ENCODE peak calls at places on chromosome 2, in nine cellular contexts. U, P, F, L, Q, M, J, K and Z are unnamed samples.

GRCh38 chr2:98829586-98830270 is 98.8 kb upstream of the MGAT4A start:
- DNase-seq in U (no peak), P (no peak), F (no peak), L (no peak), Q (no peak), M (no peak), J (no peak), K (no peak), Z (no peak)

GRCh38 chr2:219099319-219099718 is 38.6 kb upstream of the IHH start:
- DNase-seq in U (no peak), P (peak; percentile 59), F (no peak), L (peak; percentile 14), Q (no peak), M (peak; percentile 39), J (peak; percentile 29), K (no peak), Z (no peak)

GRCh38 chr2:28389399-28390240 is 3.0 kb upstream of the FOSL2 start:
- DNase-seq in U (no peak), P (no peak), F (peak; percentile 77), L (no peak), Q (no peak), M (peak; percentile 45), J (no peak), K (no peak), Z (no peak)

GRCh38 chr2:219381448-219381847 is 6.3 kb downstream of the DNPEP start:
- DNase-seq in U (no peak), P (no peak), F (peak; percentile 43), L (no peak), Q (no peak), M (no peak), J (no peak), K (no peak), Z (no peak)

GRCh38 chr2:143668236-143668635 is 539.0 kb downstream of the ARHGAP15 start:
- DNase-seq in U (no peak), P (no peak), F (no peak), L (no peak), Q (no peak), M (no peak), J (no peak), K (no peak), Z (no peak)

GRCh38 chr2:64819774-64820688 is 166.3 kb upstream of the SERTAD2 start:
- DNase-seq in U (peak; percentile 39), P (no peak), F (no peak), L (no peak), Q (no peak), M (no peak), J (no peak), K (no peak), Z (no peak)

GRCh38 chr2:186129767-186130581 is 356.1 kb upstream of the ZC3H15 start:
- DNase-seq in U (no peak), P (peak; percentile 72), F (no peak), L (no peak), Q (no peak), M (peak; percentile 89), J (peak; percentile 86), K (no peak), Z (peak; percentile 8)

GRCh38 chr2:20016346-20016745 is 3.9 kb upstream of the MATN3 start:
- DNase-seq in U (no peak), P (peak; percentile 32), F (no peak), L (no peak), Q (no peak), M (no peak), J (no peak), K (no peak), Z (no peak)

GRCh38 chr2:60358471-60358870 is 195.0 kb downstream of the BCL11A start:
- DNase-seq in U (no peak), P (no peak), F (no peak), L (no peak), Q (no peak), M (no peak), J (no peak), K (no peak), Z (no peak)

GRCh38 chr2:25265802-25266201 is 75.9 kb downstream of the DNMT3A start:
- DNase-seq in U (peak; percentile 30), P (peak; percentile 23), F (no peak), L (no peak), Q (no peak), M (no peak), J (no peak), K (no peak), Z (no peak)

GRCh38 chr2:144414324-144414845 is 105.5 kb downstream of the ZEB2 start:
- DNase-seq in U (no peak), P (peak; percentile 89), F (no peak), L (peak; percentile 77), Q (peak; percentile 5), M (peak; percentile 92), J (peak; percentile 92), K (no peak), Z (peak; percentile 50)

GRCh38 chr2:8679567-8679826 is 2.4 kb upstream of the ID2 start:
- DNase-seq in U (no peak), P (no peak), F (no peak), L (no peak), Q (no peak), M (no peak), J (no peak), K (no peak), Z (no peak)

GRCh38 chr2:196239622-196240587 is 68.5 kb upstream of the STK17B start:
- DNase-seq in U (peak; percentile 70), P (peak; percentile 92), F (no peak), L (no peak), Q (peak; percentile 76), M (peak; percentile 86), J (peak; percentile 80), K (peak; percentile 44), Z (peak; percentile 29)

GRCh38 chr2:211816739-211817138 is 721.9 kb downstream of the ERBB4 start:
- DNase-seq in U (no peak), P (no peak), F (no peak), L (no peak), Q (no peak), M (no peak), J (no peak), K (no peak), Z (no peak)

GRCh38 chr2:215415218-215415617 is 20.6 kb downstream of the FN1 start:
- DNase-seq in U (no peak), P (no peak), F (no peak), L (no peak), Q (no peak), M (no peak), J (no peak), K (no peak), Z (no peak)

GRCh38 chr2:9950521-9951271 is 797 bp upstream of the GRHL1 start:
- DNase-seq in U (peak; percentile 35), P (peak; percentile 35), F (peak; percentile 72), L (no peak), Q (no peak), M (peak; percentile 18), J (no peak), K (no peak), Z (peak; percentile 56)

GRCh38 chr2:172282944-172283343 is 144.4 kb upstream of the ITGA6 start:
- DNase-seq in U (no peak), P (peak; percentile 69), F (no peak), L (peak; percentile 28), Q (peak; percentile 75), M (peak; percentile 94), J (peak; percentile 93), K (no peak), Z (no peak)

GRCh38 chr2:101486258-101486701 is 11.4 kb upstream of the RFX8 start:
- DNase-seq in U (no peak), P (no peak), F (no peak), L (no peak), Q (no peak), M (no peak), J (no peak), K (no peak), Z (no peak)

GRCh38 chr2:133843091-133843490 is 274.8 kb upstream of the NCKAP5 start:
- DNase-seq in U (no peak), P (no peak), F (no peak), L (no peak), Q (no peak), M (no peak), J (no peak), K (no peak), Z (no peak)

GRCh38 chr2:135909976-135910375 is 33.7 kb upstream of the MCM6 start:
- DNase-seq in U (no peak), P (no peak), F (no peak), L (no peak), Q (no peak), M (peak; percentile 47), J (peak; percentile 35), K (no peak), Z (no peak)

DNA sequence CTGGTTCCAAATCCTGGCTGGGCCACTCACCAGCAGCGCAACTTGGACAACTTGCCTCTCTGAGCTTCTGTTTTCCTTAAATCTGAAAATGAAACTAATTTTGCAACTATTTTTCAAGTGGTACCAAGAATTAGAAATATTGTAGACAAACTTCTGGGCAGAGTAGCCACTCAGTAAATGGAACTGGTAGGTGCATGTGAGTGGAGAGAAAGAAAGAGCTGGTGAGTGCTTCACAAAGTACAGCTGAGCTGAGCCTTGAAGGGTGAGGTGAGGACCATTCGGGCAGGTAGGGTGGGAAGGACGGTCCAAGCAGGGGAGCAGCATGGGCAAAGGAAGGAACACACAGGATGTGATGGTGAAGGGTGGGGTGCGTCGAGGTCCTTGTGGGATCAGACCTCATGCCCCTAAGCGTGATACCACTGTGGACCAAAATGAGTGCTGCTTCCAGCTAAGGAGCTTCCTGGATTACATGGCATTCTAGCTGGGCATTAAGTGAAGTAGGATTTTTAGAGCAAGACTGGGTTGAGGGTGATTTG is 14.4 kb upstream of the TET3 start:
- DNase-seq in U (no peak), P (no peak), F (no peak), L (no peak), Q (no peak), M (no peak), J (no peak), K (no peak), Z (no peak)
- H3K4me3 ChIP-seq in U (peak overlapping the region; percentile 20), P (no peak overlapping the region), F (no peak overlapping the region), L (no peak overlapping the region), Q (no peak overlapping the region), M (no peak overlapping the region), J (no peak overlapping the region), K (no peak overlapping the region), Z (no peak overlapping the region)

DNA sequence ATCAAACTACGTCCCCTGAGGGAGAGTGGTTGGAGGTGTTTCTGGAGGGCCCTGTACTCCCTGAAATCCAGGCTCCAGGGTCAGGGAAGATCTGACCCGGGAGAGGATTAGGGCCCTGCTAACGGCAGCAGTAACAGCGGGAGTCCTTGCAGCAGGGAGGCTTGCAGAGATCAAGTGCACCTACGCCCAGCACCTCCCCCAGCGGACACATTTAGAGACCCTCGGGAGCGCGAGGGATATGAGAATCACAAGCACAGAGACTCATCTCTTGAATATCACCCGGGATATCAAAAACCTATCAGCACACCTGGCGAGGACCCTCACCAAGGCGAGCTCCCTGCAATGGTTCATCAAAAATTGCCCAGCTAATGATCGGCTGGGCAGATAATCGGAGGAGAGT is 210.0 kb downstream of the GBX2 start:
- DNase-seq in U (no peak), P (no peak), F (no peak), L (no peak), Q (no peak), M (no peak), J (no peak), K (no peak), Z (no peak)
- H3K27me3 ChIP-seq in U (no peaks in the 10 kb centered on the region), P (no peaks in the 10 kb centered on the region), F (no peaks in the 10 kb centered on the region), L (no peaks in the 10 kb centered on the region), Q (no peaks in the 10 kb centered on the region), M (no peaks in the 10 kb centered on the region), J (no peaks in the 10 kb centered on the region), K (no peaks in the 10 kb centered on the region), Z (no peaks in the 10 kb centered on the region)

GRCh38 chr2:224036731-224037376 is 2.2 kb downstream of the SERPINE2 start:
- DNase-seq in U (no peak), P (no peak), F (no peak), L (no peak), Q (no peak), M (no peak), J (no peak), K (no peak), Z (no peak)
- H3K4me3 ChIP-seq in U (no peak overlapping the region), P (peak overlapping the region; percentile 92), F (no peak overlapping the region), L (peak overlapping the region; percentile 72), Q (peak overlapping the region; percentile 95), M (no peak overlapping the region), J (no peak overlapping the region), K (no peak overlapping the region), Z (no peak overlapping the region)

GRCh38 chr2:1752751-1753150 is 8.4 kb upstream of the PXDN start:
- DNase-seq in U (no peak), P (no peak), F (no peak), L (no peak), Q (no peak), M (no peak), J (no peak), K (no peak), Z (no peak)
- H3K27me3 ChIP-seq in U (no peaks in the 10 kb centered on the region), P (no peaks in the 10 kb centered on the region), F (no peaks in the 10 kb centered on the region), L (no peaks in the 10 kb centered on the region), Q (peaks cover 14% of the 10 kb centered on the region), M (no peaks in the 10 kb centered on the region), J (no peaks in the 10 kb centered on the region), K (no peaks in the 10 kb centered on the region), Z (peaks cover 4% of the 10 kb centered on the region)